ENCODE peak calls at places on chromosomes 1 and 21, in nine cellular contexts. A is CD4-positive, CD25-positive, alpha-beta regulatory T cell; R is ovary; O is right cardiac atrium; F is fibroblast of lung; K is HFF-Myc; E is upper lobe of right lung; M is SJCRH30; N is AG10803. H is an unnamed sample.

GRCh38 chr21:45176141-45176540 is 101.8 kb downstream of the ADARB1 start:
- DNase-seq in A (no peak), R (no peak), O (no peak), F (no peak), K (no peak), E (no peak), M (no peak), N (no peak), H (no peak)

GRCh38 chr1:231571904-231572303 is 43.4 kb downstream of the TSNAX start:
- DNase-seq in A (no peak), R (no peak), O (no peak), F (no peak), K (no peak), E (no peak), M (no peak), N (peak), H (no peak)

GRCh38 chr1:13407811-13408210 is 2.4 kb upstream of the PRAMEF20 start:
- DNase-seq in A (no peak), R (no peak), O (no peak), F (no peak), K (no peak), E (no peak), M (no peak), N (no peak), H (no peak)

GRCh38 chr1:67680486-67680885 is 4.5 kb upstream of the GADD45A start:
- DNase-seq in A (no peak), R (no peak), O (no peak), F (no peak), K (no peak), E (no peak), M (no peak), N (no peak), H (no peak)

GRCh38 chr1:215160351-215160750 is 77.8 kb downstream of the KCNK2 start:
- DNase-seq in A (no peak), R (no peak), O (no peak), F (peak), K (no peak), E (no peak), M (no peak), N (peak), H (no peak)

GRCh38 chr1:153437236-153437635 is 20.9 kb downstream of the S100A7A start:
- DNase-seq in A (no peak), R (no peak), O (no peak), F (no peak), K (no peak), E (no peak), M (no peak), N (no peak), H (no peak)

GRCh38 chr1:33710989-33711388 is 152.9 kb upstream of the HMGB4 start:
- DNase-seq in A (no peak), R (no peak), O (no peak), F (peak), K (no peak), E (no peak), M (no peak), N (peak), H (no peak)

GRCh38 chr1:213326666-213327317 is 275.8 kb downstream of the RPS6KC1 start:
- DNase-seq in A (no peak), R (no peak), O (peak), F (peak), K (no peak), E (peak), M (no peak), N (peak), H (peak)

GRCh38 chr1:55444660-55445059 is 229.5 kb upstream of the USP24 start:
- DNase-seq in A (no peak), R (no peak), O (no peak), F (no peak), K (no peak), E (no peak), M (no peak), N (no peak), H (no peak)

GRCh38 chr1:26318338-26319064 is 743 bp downstream of the CD52 start:
- DNase-seq in A (no peak), R (no peak), O (peak), F (no peak), K (no peak), E (peak), M (no peak), N (peak), H (no peak)

GRCh38 chr1:26323382-26323781 is 5.6 kb downstream of the CD52 start:
- DNase-seq in A (no peak), R (no peak), O (peak), F (no peak), K (no peak), E (no peak), M (no peak), N (no peak), H (no peak)

GRCh38 chr1:26321315-26322041 is 3.7 kb downstream of the CD52 start:
- DNase-seq in A (peak), R (peak), O (peak), F (peak), K (peak), E (peak), M (peak), N (peak), H (peak)

GRCh38 chr1:26322042-26322331 is 4.2 kb downstream of the CD52 start:
- DNase-seq in A (no peak), R (no peak), O (peak), F (no peak), K (no peak), E (no peak), M (no peak), N (no peak), H (no peak)

DNA sequence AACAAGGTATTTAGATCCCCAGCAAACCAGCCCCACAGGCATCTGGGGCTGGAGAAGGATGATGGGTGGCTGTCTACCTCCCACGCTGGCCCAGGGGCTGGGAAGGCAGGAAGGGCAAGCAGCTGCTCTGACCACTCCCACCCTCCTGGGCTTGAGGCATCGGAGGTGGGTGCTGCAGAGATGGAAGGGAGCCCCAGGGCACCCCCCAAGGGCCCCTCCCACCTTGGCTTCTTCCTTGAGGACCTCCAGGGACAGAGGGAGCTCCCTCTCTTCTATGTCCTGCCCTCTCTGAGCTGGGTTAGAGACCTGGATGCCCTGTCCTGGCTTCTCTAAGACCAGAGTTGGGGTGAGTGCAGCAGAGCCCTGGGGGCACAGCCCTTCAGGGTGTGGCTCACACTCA is 3.1 kb downstream of the CD52 start:
- DNase-seq in A (no peak), R (no peak), O (peak), F (no peak), K (no peak), E (no peak), M (no peak), N (no peak), H (no peak)
- H3K4me3 ChIP-seq in A (peak), R (no peak), O (no peak), F (no peak), K (no peak), E (no peak), M (no peak), N (no peak), H (no peak)

GRCh38 chr1:236147521-236148470 is 5.5 kb downstream of the GPR137B start:
- DNase-seq in A (no peak), R (no peak), O (no peak), F (no peak), K (no peak), E (no peak), M (no peak), N (no peak), H (no peak)

GRCh38 chr1:236149696-236150228 is 7.4 kb downstream of the GPR137B start:
- DNase-seq in A (no peak), R (no peak), O (no peak), F (no peak), K (no peak), E (no peak), M (no peak), N (no peak), H (no peak)

GRCh38 chr1:236150291-236150940 is 8.1 kb downstream of the GPR137B start:
- DNase-seq in A (no peak), R (no peak), O (no peak), F (no peak), K (no peak), E (no peak), M (no peak), N (no peak), H (no peak)

GRCh38 chr1:236148471-236148847 is 6.1 kb downstream of the GPR137B start:
- DNase-seq in A (no peak), R (no peak), O (no peak), F (peak), K (no peak), E (no peak), M (no peak), N (no peak), H (no peak)

GRCh38 chr1:236149003-236149595 is 6.8 kb downstream of the GPR137B start:
- DNase-seq in A (no peak), R (no peak), O (no peak), F (no peak), K (no peak), E (no peak), M (no peak), N (no peak), H (no peak)
- H3K4me3 ChIP-seq in A (no peak), R (no peak), O (no peak), F (no peak), K (no peak), E (no peak), M (no peak), N (no peak), H (no peak)

GRCh38 chr1:42332877-42333276 is 2.2 kb downstream of the FOXJ3 start:
- DNase-seq in A (no peak), R (no peak), O (no peak), F (no peak), K (no peak), E (no peak), M (no peak), N (no peak), H (no peak)
- H3K4me3 ChIP-seq in A (peak), R (no peak), O (no peak), F (no peak), K (peak), E (no peak), M (peak), N (no peak), H (peak)

DNA sequence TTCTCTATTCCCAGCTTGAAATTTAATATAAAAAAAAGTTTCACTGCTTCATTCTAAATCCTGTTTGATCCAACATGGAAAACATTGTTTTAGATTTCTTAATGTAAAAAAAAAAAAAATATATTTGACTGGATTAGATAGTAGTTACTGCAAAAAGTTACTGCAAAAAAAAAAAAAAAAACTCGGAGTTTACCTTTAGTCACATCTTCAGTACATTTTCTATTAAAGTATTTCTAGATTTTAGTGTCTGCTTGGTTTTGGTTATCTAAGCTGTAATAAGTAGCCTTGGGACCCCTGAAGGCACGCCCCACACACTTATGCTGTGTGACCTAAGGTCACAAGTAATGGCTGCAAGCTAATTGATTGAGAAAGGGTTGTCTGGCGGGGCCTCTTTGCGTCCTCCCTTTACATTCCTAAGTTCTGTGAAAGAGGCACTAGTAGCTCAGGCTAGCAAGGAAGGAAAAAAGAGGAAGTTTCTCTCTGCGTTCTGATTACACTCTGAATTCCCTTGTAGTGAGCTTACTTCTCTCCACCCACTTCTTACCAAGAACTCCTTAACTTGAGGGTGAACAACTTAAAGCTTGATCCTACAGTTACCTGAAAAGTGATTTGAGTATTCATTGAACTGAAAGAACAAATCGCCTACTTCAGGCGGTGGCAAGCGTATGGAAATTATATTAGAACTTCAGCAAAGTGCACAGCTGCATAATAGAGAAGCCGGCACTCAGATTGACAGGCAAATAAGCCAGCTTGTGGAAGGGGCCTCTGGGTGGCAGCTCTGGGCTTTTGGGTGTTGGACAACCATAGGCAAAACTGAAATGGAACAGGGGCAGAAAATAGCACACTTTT is 464.2 kb downstream of the USP25 start:
- DNase-seq in A (no peak), R (peak), O (peak), F (peak), K (peak), E (peak), M (peak), N (peak), H (peak)
- H3K4me3 ChIP-seq in A (no peak), R (peak), O (peak), F (peak), K (peak), E (peak), M (peak), N (peak), H (peak)

GRCh38 chr1:59926381-59927243 is at the start of gene CYP2J2:
- DNase-seq in A (peak), R (peak), O (peak), F (peak), K (no peak), E (peak), M (peak), N (peak), H (peak)
- H3K4me3 ChIP-seq in A (peak), R (peak), O (peak), F (peak), K (peak), E (peak), M (peak), N (peak), H (peak)

GRCh38 chr1:160004427-160004826 is 27.4 kb downstream of the PIGM start:
- DNase-seq in A (no peak), R (no peak), O (no peak), F (no peak), K (no peak), E (no peak), M (no peak), N (no peak), H (no peak)

GRCh38 chr1:160006312-160006940 is 25.4 kb downstream of the PIGM start:
- DNase-seq in A (peak), R (peak), O (peak), F (peak), K (peak), E (peak), M (peak), N (peak), H (peak)

GRCh38 chr1:160005070-160005469 is 26.7 kb downstream of the PIGM start:
- DNase-seq in A (no peak), R (no peak), O (no peak), F (no peak), K (no peak), E (no peak), M (no peak), N (no peak), H (no peak)

GRCh38 chr1:160001440-160001839 is 30.4 kb downstream of the PIGM start:
- DNase-seq in A (no peak), R (no peak), O (no peak), F (no peak), K (no peak), E (no peak), M (no peak), N (no peak), H (no peak)

DNA sequence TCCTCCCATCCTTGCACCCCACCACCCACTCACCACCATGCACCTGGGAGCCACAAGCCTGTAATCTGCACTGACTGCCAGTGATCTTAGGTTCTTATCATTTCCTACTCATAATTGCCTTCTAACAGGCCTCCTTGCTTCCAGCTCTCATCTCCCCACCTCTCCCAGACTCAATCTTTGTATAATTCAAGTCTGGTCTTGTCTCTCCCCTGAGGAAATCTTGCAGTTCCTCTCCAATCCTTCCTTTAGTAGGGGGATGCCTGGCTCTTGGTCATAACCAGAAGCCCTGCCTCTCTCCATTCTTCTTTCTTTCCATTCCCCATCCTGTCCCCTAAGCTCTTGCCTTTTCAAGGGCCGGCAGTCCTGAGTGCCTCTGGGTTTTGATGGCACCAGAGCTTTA is 27.8 kb downstream of the PIGM start:
- DNase-seq in A (no peak), R (no peak), O (no peak), F (no peak), K (no peak), E (no peak), M (no peak), N (no peak), H (no peak)
- H3K4me3 ChIP-seq in A (no peak), R (no peak), O (no peak), F (no peak), K (no peak), E (no peak), M (no peak), N (no peak), H (no peak)

GRCh38 chr1:43997979-43998378 is 6.6 kb downstream of the CCDC24 start:
- DNase-seq in A (no peak), R (no peak), O (no peak), F (no peak), K (no peak), E (no peak), M (no peak), N (no peak), H (no peak)

GRCh38 chr1:43994794-43995790 is 3.7 kb downstream of the CCDC24 start:
- DNase-seq in A (peak), R (no peak), O (peak), F (no peak), K (no peak), E (no peak), M (peak), N (peak), H (peak)

GRCh38 chr1:43995984-43996732 is 4.8 kb downstream of the CCDC24 start:
- DNase-seq in A (no peak), R (no peak), O (peak), F (no peak), K (no peak), E (no peak), M (no peak), N (no peak), H (no peak)

GRCh38 chr1:43997295-43997694 is 5.9 kb downstream of the CCDC24 start:
- DNase-seq in A (no peak), R (no peak), O (peak), F (no peak), K (no peak), E (no peak), M (peak), N (no peak), H (no peak)

DNA sequence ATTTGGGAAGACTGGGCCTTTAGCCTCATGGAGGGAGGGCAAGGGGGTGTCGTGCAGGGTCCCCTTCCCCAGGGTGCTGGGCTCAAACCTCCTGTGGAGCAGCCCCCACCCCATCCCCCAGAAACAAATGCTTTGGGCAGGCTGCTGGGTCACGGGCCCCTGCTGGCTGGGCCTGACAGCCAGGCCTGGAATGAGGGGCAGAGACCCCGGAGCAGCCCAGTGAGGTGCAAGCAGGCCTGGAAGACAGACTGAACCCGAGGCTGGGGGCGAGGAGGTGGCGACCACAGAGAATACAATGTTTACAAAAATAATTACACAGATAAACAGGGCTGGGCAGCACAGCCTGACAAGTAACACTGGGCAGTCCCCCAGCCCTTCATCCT is 5.3 kb downstream of the CCDC24 start:
- DNase-seq in A (no peak), R (no peak), O (no peak), F (no peak), K (no peak), E (no peak), M (no peak), N (no peak), H (no peak)
- H3K4me3 ChIP-seq in A (no peak), R (no peak), O (no peak), F (no peak), K (no peak), E (no peak), M (no peak), N (no peak), H (no peak)

DNA sequence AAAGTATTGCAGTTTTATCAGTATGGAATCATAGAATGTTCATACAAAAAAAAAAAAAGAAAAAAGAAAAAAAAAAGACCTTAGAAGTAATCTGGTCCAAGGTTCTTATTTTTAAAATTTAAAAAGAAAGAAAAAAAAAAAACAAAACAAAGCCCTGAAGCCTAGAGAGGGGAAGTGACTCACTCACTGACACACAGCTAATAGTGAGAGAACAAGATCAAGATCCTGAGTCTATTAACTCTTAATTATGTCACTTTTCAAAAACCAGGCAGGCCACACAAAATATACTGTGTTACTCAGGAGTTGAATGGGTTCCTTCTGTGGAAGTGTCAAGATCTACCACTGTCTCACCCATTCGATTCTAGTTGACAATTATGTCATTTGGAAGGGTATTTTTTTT is 433.9 kb upstream of the DAB1 start:
- DNase-seq in A (no peak), R (no peak), O (no peak), F (peak), K (no peak), E (no peak), M (no peak), N (no peak), H (peak)
- H3K4me3 ChIP-seq in A (no peak), R (no peak), O (no peak), F (no peak), K (no peak), E (no peak), M (no peak), N (no peak), H (no peak)